ENCODE peak calls at places on chromosomes 7 and 10, in seven cellular contexts. K is germinal center, F is sigmoid colon, U is GM23248, B is HTR-8/SVneo, H is fibroblast of lung, X is NCI-H1105 treated with DMSO at 0.1 percent for 48 hours. E is an unnamed sample.
A peak's percentile ranks its signal among the peaks of the same experiment; 100 is the strongest.

GRCh38 chr10:130191380-130191779 is 55.2 kb downstream of the GLRX3 start:
- DNase-seq in K (no peak), F (no peak), U (no peak), B (no peak), H (no peak), X (no peak), E (no peak)

GRCh38 chr10:101014966-101015581 is 15.5 kb downstream of the LZTS2 start:
- DNase-seq in K (no peak), F (no peak), U (peak; percentile 95), B (no peak), H (peak; percentile 95), X (no peak), E (no peak)

GRCh38 chr7:128910569-128910945 is at the start of gene KCP:
- DNase-seq in K (no peak), F (peak; percentile 56), U (no peak), B (no peak), H (no peak), X (no peak), E (no peak)

GRCh38 chr7:142319970-142320369 is 62.1 kb upstream of the PRSS58 start:
- DNase-seq in K (no peak), F (no peak), U (peak; percentile 41), B (no peak), H (no peak), X (no peak), E (no peak)

GRCh38 chr7:2353650-2354172 is 916 bp upstream of the EIF3B start:
- DNase-seq in K (peak; percentile 96), F (peak; percentile 94), U (peak; percentile 95), B (peak; percentile 99), H (peak; percentile 92), X (peak; percentile 88), E (peak; percentile 92)

GRCh38 chr7:36287371-36288241 is 102.1 kb upstream of the ANLN start:
- DNase-seq in K (peak; percentile 72), F (no peak), U (peak; percentile 37), B (no peak), H (no peak), X (no peak), E (peak; percentile 62)

GRCh38 chr7:74297516-74298233 is 8.5 kb downstream of the CLIP2 start:
- DNase-seq in K (no peak), F (no peak), U (no peak), B (no peak), H (no peak), X (no peak), E (no peak)

GRCh38 chr7:43735403-43735801 is 6.1 kb upstream of the COA1 start:
- DNase-seq in K (no peak), F (no peak), U (no peak), B (no peak), H (no peak), X (no peak), E (no peak)

GRCh38 chr7:47941136-47941844 is 7.0 kb downstream of the PKD1L1 start:
- DNase-seq in K (no peak), F (no peak), U (peak; percentile 93), B (peak; percentile 68), H (peak; percentile 62), X (no peak), E (no peak)

GRCh38 chr7:87875151-87876039 is 765 bp downstream of the SLC25A40 start:
- DNase-seq in K (peak; percentile 24), F (peak; percentile 63), U (peak; percentile 32), B (no peak), H (peak; percentile 12), X (no peak), E (peak; percentile 60)

GRCh38 chr7:47154781-47155180 is 427.1 kb downstream of the TNS3 start:
- DNase-seq in K (no peak), F (no peak), U (peak; percentile 57), B (no peak), H (no peak), X (no peak), E (no peak)

GRCh38 chr10:131784363-131785120 is 116.3 kb upstream of the PPP2R2D start:
- DNase-seq in K (no peak), F (no peak), U (no peak), B (no peak), H (no peak), X (no peak), E (no peak)

GRCh38 chr10:70592186-70592735 is 10.3 kb downstream of the PRF1 start:
- DNase-seq in K (no peak), F (no peak), U (no peak), B (no peak), H (no peak), X (no peak), E (no peak)

GRCh38 chr10:127456122-127456521 is 93.0 kb upstream of the NPS start:
- DNase-seq in K (no peak), F (no peak), U (no peak), B (no peak), H (no peak), X (no peak), E (no peak)

GRCh38 chr7:92179393-92179924 is 517 bp upstream of the LRRD1 start:
- DNase-seq in K (peak; percentile 2), F (no peak), U (peak; percentile 56), B (no peak), H (no peak), X (no peak), E (no peak)

GRCh38 chr10:43861966-43862751 is 213.5 kb upstream of the ZNF32 start:
- DNase-seq in K (no peak), F (no peak), U (peak; percentile 95), B (peak; percentile 71), H (peak; percentile 92), X (no peak), E (no peak)

GRCh38 chr10:70478191-70479160 is at the start of gene PALD1:
- DNase-seq in K (peak; percentile 78), F (peak; percentile 91), U (peak; percentile 57), B (peak; percentile 67), H (peak; percentile 33), X (peak; percentile 7), E (no peak)

GRCh38 chr10:98316661-98317060 is 48.7 kb upstream of the LOXL4 start:
- DNase-seq in K (no peak), F (no peak), U (peak; percentile 87), B (no peak), H (peak; percentile 28), X (no peak), E (no peak)

GRCh38 chr10:3421537-3422257 is 249.1 kb upstream of the PITRM1 start:
- DNase-seq in K (no peak), F (no peak), U (no peak), B (no peak), H (no peak), X (no peak), E (no peak)

GRCh38 chr7:66529889-66530615 is 98.6 kb upstream of the KCTD7 start:
- DNase-seq in K (no peak), F (no peak), U (peak; percentile 30), B (no peak), H (peak; percentile 9), X (no peak), E (no peak)

GRCh38 chr7:45708046-45708950 is 134.1 kb downstream of the ADCY1 start:
- DNase-seq in K (no peak), F (peak; percentile 38), U (no peak), B (no peak), H (no peak), X (no peak), E (no peak)

GRCh38 chr7:70857793-70858545 is 274.0 kb upstream of the GALNT17 start:
- DNase-seq in K (no peak), F (no peak), U (no peak), B (no peak), H (no peak), X (no peak), E (no peak)

GRCh38 chr7:115851291-115851690 is 179.3 kb downstream of the TFEC start:
- DNase-seq in K (no peak), F (no peak), U (peak; percentile 71), B (peak; percentile 1), H (peak; percentile 83), X (peak; percentile 53), E (peak; percentile 60)

GRCh38 chr10:47058961-47059391 is 147.7 kb downstream of the PTPN20 start:
- DNase-seq in K (no peak), F (peak; percentile 42), U (peak; percentile 59), B (peak; percentile 36), H (no peak), X (no peak), E (no peak)

GRCh38 chr7:55077581-55078410 is 59.0 kb downstream of the EGFR start:
- DNase-seq in K (no peak), F (no peak), U (no peak), B (no peak), H (peak; percentile 40), X (no peak), E (no peak)

GRCh38 chr10:124342136-124342820 is 76.4 kb downstream of the OAT start:
- DNase-seq in K (no peak), F (peak; percentile 50), U (no peak), B (no peak), H (no peak), X (no peak), E (no peak)

GRCh38 chr7:24882989-24883631 is 96.9 kb downstream of the OSBPL3 start:
- DNase-seq in K (no peak), F (peak; percentile 75), U (peak; percentile 95), B (no peak), H (peak; percentile 67), X (no peak), E (no peak)

GRCh38 chr10:63929826-63930467 is 408.7 kb downstream of the REEP3 start:
- DNase-seq in K (no peak), F (peak; percentile 64), U (no peak), B (no peak), H (no peak), X (peak; percentile 74), E (no peak)

GRCh38 chr7:111074071-111074771 is 16.7 kb upstream of the LRRN3 start:
- DNase-seq in K (no peak), F (no peak), U (peak; percentile 37), B (no peak), H (no peak), X (no peak), E (no peak)

GRCh38 chr10:132389631-132390454 is 7.2 kb upstream of the PWWP2B start:
- DNase-seq in K (no peak), F (peak; percentile 69), U (peak; percentile 53), B (no peak), H (peak; percentile 68), X (no peak), E (no peak)

GRCh38 chr7:92641921-92642511 is 51.8 kb upstream of the FAM133B start:
- DNase-seq in K (no peak), F (no peak), U (peak; percentile 72), B (no peak), H (peak; percentile 48), X (no peak), E (no peak)

GRCh38 chr7:98394377-98394836 is 6.5 kb downstream of the BAIAP2L1 start:
- DNase-seq in K (no peak), F (peak; percentile 30), U (peak; percentile 87), B (peak; percentile 41), H (peak; percentile 86), X (no peak), E (no peak)

GRCh38 chr7:55534262-55534915 is 37.9 kb downstream of the VOPP1 start:
- DNase-seq in K (peak; percentile 83), F (peak; percentile 78), U (peak; percentile 84), B (peak; percentile 34), H (peak; percentile 52), X (no peak), E (no peak)

GRCh38 chr10:6047326-6047611 is 14.9 kb downstream of the IL2RA start:
- DNase-seq in K (no peak), F (no peak), U (no peak), B (no peak), H (no peak), X (no peak), E (no peak)

GRCh38 chr10:37784678-37785077 is 72.7 kb downstream of the ZNF248 start:
- DNase-seq in K (no peak), F (no peak), U (no peak), B (no peak), H (no peak), X (no peak), E (no peak)

GRCh38 chr7:112938895-112939588 is 147.6 kb downstream of the GPR85 start:
- DNase-seq in K (peak; percentile 48), F (peak; percentile 67), U (peak; percentile 70), B (peak; percentile 9), H (peak; percentile 31), X (peak; percentile 48), E (peak; percentile 37)

GRCh38 chr7:94297397-94297838 is 97.3 kb upstream of the COL1A2 start:
- DNase-seq in K (no peak), F (peak; percentile 93), U (peak; percentile 98), B (no peak), H (peak; percentile 94), X (no peak), E (no peak)

GRCh38 chr7:1104514-1105179 is 16.7 kb downstream of the GPER1 start:
- DNase-seq in K (no peak), F (no peak), U (no peak), B (no peak), H (no peak), X (no peak), E (no peak)